ENCODE peak calls at places on chromosomes 13 and 19, in eight cellular contexts. S, R, J, O, I, A, X and E are unnamed samples. For H3K4me1, the result is how much of the 10 kb centered on the place peaks cover.

GRCh38 chr13:63274772-63275171 is 1859.1 kb upstream of the PCDH20 start:
- DNase-seq in S (no peak), R (no peak), J (no peak), O (no peak), I (no peak), A (no peak), X (no peak), E (no peak)

GRCh38 chr13:113205428-113205931 is 3.0 kb downstream of the PCID2 start:
- DNase-seq in S (peak), R (no peak), J (no peak), O (no peak), I (peak), A (no peak), X (no peak), E (no peak)

GRCh38 chr13:75512253-75512652 is 25.4 kb downstream of the COMMD6 start:
- DNase-seq in S (no peak), R (no peak), J (no peak), O (no peak), I (no peak), A (no peak), X (no peak), E (no peak)

GRCh38 chr13:65417953-65418352 is 1812.2 kb downstream of the PCDH9 start:
- DNase-seq in S (no peak), R (no peak), J (no peak), O (no peak), I (peak), A (no peak), X (no peak), E (no peak)

GRCh38 chr19:39297931-39298634 is 1.9 kb downstream of the IFNL1 start:
- DNase-seq in S (no peak), R (no peak), J (no peak), O (no peak), I (no peak), A (no peak), X (no peak), E (no peak)

GRCh38 chr13:24269803-24270202 is 39.6 kb upstream of the C1QTNF9 start:
- DNase-seq in S (peak), R (no peak), J (no peak), O (no peak), I (no peak), A (no peak), X (no peak), E (no peak)

GRCh38 chr19:1567848-1568227 is 287 bp downstream of the MEX3D start:
- DNase-seq in S (no peak), R (no peak), J (peak), O (peak), I (no peak), A (no peak), X (peak), E (peak)

GRCh38 chr13:114228176-114228575 is 6.5 kb upstream of the CDC16 start:
- DNase-seq in S (no peak), R (no peak), J (no peak), O (no peak), I (no peak), A (no peak), X (no peak), E (no peak)

GRCh38 chr13:59398661-59399060 is 765.1 kb downstream of the DIAPH3 start:
- DNase-seq in S (no peak), R (no peak), J (no peak), O (no peak), I (no peak), A (no peak), X (no peak), E (no peak)

GRCh38 chr13:108895220-108895704 is 265.9 kb downstream of the MYO16 start:
- DNase-seq in S (peak), R (peak), J (peak), O (peak), I (peak), A (no peak), X (peak), E (peak)

GRCh38 chr19:33482486-33482885 is 39.1 kb downstream of the PEPD start:
- DNase-seq in S (no peak), R (no peak), J (no peak), O (no peak), I (no peak), A (no peak), X (no peak), E (no peak)

GRCh38 chr13:24217601-24218281 is 57.2 kb downstream of the SPATA13 start:
- DNase-seq in S (peak), R (peak), J (peak), O (peak), I (peak), A (no peak), X (no peak), E (no peak)

GRCh38 chr13:40666905-40667621 is 622 bp upstream of the FOXO1 start:
- DNase-seq in S (peak), R (peak), J (peak), O (peak), I (peak), A (no peak), X (peak), E (peak)

GRCh38 chr19:861756-862528 is 2.5 kb downstream of the CFD start:
- DNase-seq in S (peak), R (peak), J (peak), O (peak), I (peak), A (peak), X (peak), E (peak)

GRCh38 chr13:19982447-19983043 is 24.0 kb downstream of the ZMYM2 start:
- DNase-seq in S (no peak), R (peak), J (no peak), O (no peak), I (no peak), A (no peak), X (no peak), E (no peak)

GRCh38 chr19:36417752-36418286 is 625 bp downstream of the ZFP82 start:
- DNase-seq in S (no peak), R (peak), J (peak), O (peak), I (no peak), A (no peak), X (no peak), E (peak)

GRCh38 chr19:15118789-15119494 is 11.7 kb downstream of the SYDE1 start:
- DNase-seq in S (no peak), R (no peak), J (no peak), O (no peak), I (no peak), A (no peak), X (no peak), E (no peak)

GRCh38 chr19:14138576-14139265 is 2.3 kb upstream of the ASF1B start:
- DNase-seq in S (peak), R (no peak), J (no peak), O (no peak), I (no peak), A (no peak), X (no peak), E (no peak)

GRCh38 chr13:106471957-106472543 is 63.4 kb downstream of the EFNB2 start:
- DNase-seq in S (peak), R (peak), J (no peak), O (peak), I (peak), A (peak), X (peak), E (peak)

GRCh38 chr13:110523180-110523579 is 38.3 kb downstream of the RAB20 start:
- DNase-seq in S (no peak), R (no peak), J (no peak), O (no peak), I (no peak), A (no peak), X (no peak), E (no peak)

GRCh38 chr13:110519506-110519905 is 42.0 kb downstream of the RAB20 start:
- DNase-seq in S (no peak), R (no peak), J (no peak), O (no peak), I (no peak), A (no peak), X (no peak), E (no peak)

GRCh38 chr13:110520431-110521295 is 40.9 kb downstream of the RAB20 start:
- DNase-seq in S (peak), R (no peak), J (no peak), O (peak), I (no peak), A (no peak), X (no peak), E (no peak)

GRCh38 chr13:110521946-110522345 is 39.6 kb downstream of the RAB20 start:
- DNase-seq in S (no peak), R (no peak), J (no peak), O (no peak), I (no peak), A (no peak), X (no peak), E (no peak)

GRCh38 chr13:110521296-110521680 is 40.2 kb downstream of the RAB20 start:
- DNase-seq in S (peak), R (no peak), J (no peak), O (no peak), I (no peak), A (no peak), X (no peak), E (no peak)
- H3K4me1 ChIP-seq in S (under half), R (under half), J (under half), O (under half), I (under half), A (under half), X (under half), E (under half)

GRCh38 chr13:80010286-80010831 is 330.6 kb downstream of the SPRY2 start:
- DNase-seq in S (no peak), R (no peak), J (no peak), O (no peak), I (no peak), A (no peak), X (no peak), E (no peak)
- H3K27ac ChIP-seq in S (no peak), R (no peak), J (no peak), O (no peak), I (no peak), A (no peak), X (no peak), E (no peak)

GRCh38 chr13:41917641-41918040 is 43.3 kb downstream of the VWA8 start:
- DNase-seq in S (peak), R (no peak), J (peak), O (no peak), I (no peak), A (no peak), X (no peak), E (no peak)

GRCh38 chr13:41919031-41919740 is 41.7 kb downstream of the VWA8 start:
- DNase-seq in S (no peak), R (peak), J (peak), O (no peak), I (no peak), A (no peak), X (no peak), E (no peak)

GRCh38 chr13:41915096-41915495 is 45.8 kb downstream of the VWA8 start:
- DNase-seq in S (peak), R (no peak), J (no peak), O (no peak), I (no peak), A (no peak), X (no peak), E (no peak)

GRCh38 chr13:41914552-41914951 is 46.4 kb downstream of the VWA8 start:
- DNase-seq in S (no peak), R (no peak), J (no peak), O (no peak), I (no peak), A (no peak), X (no peak), E (no peak)

GRCh38 chr13:41916173-41916954 is 44.5 kb downstream of the VWA8 start:
- DNase-seq in S (peak), R (no peak), J (peak), O (peak), I (peak), A (no peak), X (no peak), E (no peak)
- TF ChIP-seq EZH2phosphoT487 in S (no peak), R (no peak), J (no peak), O (no peak), I (no peak), A (no peak), X (no peak), E (no peak)

DNA sequence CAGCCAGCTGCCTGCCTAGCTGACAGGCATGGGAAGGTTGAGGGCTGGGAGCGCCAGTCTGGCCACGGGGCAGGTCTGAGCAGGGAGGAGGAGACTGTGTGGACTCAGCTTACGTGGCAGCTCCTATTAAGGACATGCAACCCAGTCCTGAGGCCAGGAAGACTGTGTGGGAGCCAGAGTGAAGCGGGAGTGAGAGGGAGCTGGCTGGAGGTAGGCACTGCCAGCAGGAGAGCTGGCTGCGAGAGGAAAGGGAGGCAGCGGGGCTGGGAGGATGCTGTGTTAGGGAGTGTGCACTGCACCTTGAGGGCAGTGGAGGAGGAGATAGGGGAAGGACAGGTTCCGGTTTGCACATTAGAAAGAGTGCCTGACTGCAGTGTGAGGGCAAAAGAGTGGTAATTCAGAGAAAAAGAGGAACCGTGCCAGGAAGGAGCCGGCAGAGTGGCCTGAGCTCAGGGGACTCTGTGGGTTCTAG is 99.2 kb downstream of the SLC7A1 start:
- DNase-seq in S (no peak), R (no peak), J (peak), O (no peak), I (peak), A (no peak), X (no peak), E (no peak)
- H3K4me1 ChIP-seq in S (under half), R (under half), J (under half), O (under half), I (under half), A (under half), X (under half), E (under half)

DNA sequence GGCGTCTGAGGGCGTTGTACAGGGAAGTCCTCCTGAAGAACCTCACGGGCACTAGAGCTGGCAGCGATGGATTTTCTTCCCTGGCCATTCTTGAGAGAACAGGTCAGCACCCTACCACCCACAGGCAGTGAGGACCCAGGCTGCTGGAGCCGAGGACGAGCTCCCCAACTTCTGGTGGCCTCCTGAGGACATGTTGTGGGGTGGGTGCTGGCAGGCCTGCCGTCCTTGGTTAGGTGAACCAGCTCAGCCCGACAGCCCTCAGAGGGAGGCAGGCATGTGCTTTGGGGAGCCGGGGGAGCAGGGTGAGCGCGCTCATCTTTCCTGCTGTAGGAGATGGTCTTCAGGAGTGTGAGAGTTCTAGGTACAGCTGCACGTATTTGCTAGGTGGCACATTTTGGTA is 15.4 kb downstream of the LYL1 start:
- DNase-seq in S (no peak), R (no peak), J (no peak), O (no peak), I (no peak), A (no peak), X (no peak), E (no peak)
- H3K27ac ChIP-seq in S (no peak), R (no peak), J (no peak), O (no peak), I (no peak), A (no peak), X (no peak), E (no peak)

GRCh38 chr13:29498426-29499040 is 97.0 kb downstream of the SLC7A1 start:
- DNase-seq in S (no peak), R (no peak), J (no peak), O (no peak), I (no peak), A (no peak), X (no peak), E (no peak)

GRCh38 chr13:29499766-29500165 is 95.7 kb downstream of the SLC7A1 start:
- DNase-seq in S (no peak), R (no peak), J (no peak), O (no peak), I (no peak), A (no peak), X (peak), E (no peak)

GRCh38 chr13:29500426-29500825 is 95.1 kb downstream of the SLC7A1 start:
- DNase-seq in S (no peak), R (no peak), J (no peak), O (no peak), I (no peak), A (no peak), X (no peak), E (no peak)

GRCh38 chr13:29494520-29494919 is 101.0 kb downstream of the SLC7A1 start:
- DNase-seq in S (no peak), R (no peak), J (peak), O (no peak), I (no peak), A (no peak), X (no peak), E (no peak)

DNA sequence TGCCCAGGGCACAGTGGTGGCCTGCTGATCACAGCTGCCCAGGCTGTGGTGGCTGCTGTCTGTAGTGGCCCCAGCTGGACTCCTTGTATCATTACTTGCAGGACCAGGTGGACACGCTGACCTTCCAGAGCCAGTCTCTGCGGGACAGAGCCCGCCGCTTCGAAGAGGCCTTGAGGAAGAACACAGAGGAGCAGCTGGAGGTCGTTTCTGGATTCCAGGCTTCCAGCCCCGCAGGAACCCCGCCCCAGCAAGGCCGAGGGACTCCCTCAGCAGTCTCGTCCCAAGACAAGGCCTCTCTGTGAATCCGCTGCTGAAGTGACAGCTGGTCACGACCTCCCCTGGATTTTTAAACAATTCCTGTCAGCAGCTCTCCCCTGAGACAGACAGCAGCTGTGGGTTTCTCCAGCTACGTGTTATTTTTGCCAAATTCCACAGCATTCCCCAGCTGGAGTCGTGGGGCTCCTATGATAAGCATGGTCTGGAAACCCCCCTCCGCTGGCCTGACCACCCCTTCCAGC is 98.3 kb downstream of the SLC7A1 start:
- DNase-seq in S (no peak), R (no peak), J (no peak), O (no peak), I (no peak), A (no peak), X (no peak), E (peak)
- TF ChIP-seq EZH2phosphoT487 in S (no peak), R (no peak), J (no peak), O (no peak), I (no peak), A (no peak), X (no peak), E (no peak)